ENCODE peak calls at places on chromosomes 4 and X, in six cellular contexts. X is stimulated activated CD4-positive, alpha-beta T cell treated with anti-CD3 and anti-CD28 coated beads, Interleukin-4, amount 100 ng/mL, for 48 hours; J is A549; A is left ventricle myocardium inferior; D is NCI-H1092; G is left ventricle myocardium superior. T is an unnamed sample.
A peak's percentile ranks its signal among the peaks of the same experiment; 100 is the strongest.

GRCh38 chr4:154417358-154417673 is 74.3 kb downstream of the DCHS2 start:
- DNase-seq in X (no peak), J (no peak), A (no peak), D (no peak), G (no peak), T (no peak)

GRCh38 chrX:70476934-70477733 is 32.5 kb downstream of the DLG3 start:
- DNase-seq in X (no peak), J (peak; percentile 53), A (no peak), D (no peak), G (peak; percentile 36), T (no peak)

GRCh38 chr4:41214158-41215146 is at the start of gene APBB2:
- DNase-seq in X (peak; percentile 49), J (peak; percentile 95), A (peak; percentile 94), D (peak; percentile 97), G (peak; percentile 96), T (peak; percentile 78)

GRCh38 chr4:8838911-8839431 is 32.7 kb downstream of the HMX1 start:
- DNase-seq in X (no peak), J (no peak), A (no peak), D (no peak), G (no peak), T (no peak)

GRCh38 chr4:67160409-67160808 is 384.9 kb downstream of the CENPC start:
- DNase-seq in X (no peak), J (no peak), A (no peak), D (no peak), G (no peak), T (no peak)

GRCh38 chr4:26758899-26759298 is 101.7 kb upstream of the STIM2 start:
- DNase-seq in X (no peak), J (no peak), A (no peak), D (no peak), G (no peak), T (no peak)

GRCh38 chrX:9278475-9279270 is 186.2 kb upstream of the TBL1X start:
- DNase-seq in X (no peak), J (no peak), A (no peak), D (no peak), G (no peak), T (no peak)

GRCh38 chrX:78168065-78168464 is 28.6 kb upstream of the TAF9B start:
- DNase-seq in X (no peak), J (no peak), A (no peak), D (no peak), G (no peak), T (no peak)

GRCh38 chrX:13898084-13898483 is 81.2 kb upstream of the GPM6B start:
- DNase-seq in X (no peak), J (peak; percentile 2), A (no peak), D (no peak), G (no peak), T (no peak)

GRCh38 chr4:105637409-105638258 is 70.9 kb downstream of the INTS12 start:
- DNase-seq in X (no peak), J (no peak), A (peak; percentile 74), D (peak; percentile 12), G (peak; percentile 73), T (no peak)

GRCh38 chr4:108940086-108941033 is 177.5 kb upstream of the ETNPPL start:
- DNase-seq in X (no peak), J (no peak), A (no peak), D (no peak), G (no peak), T (no peak)

GRCh38 chrX:1502853-1503252 is 34.1 kb downstream of the P2RY8 start:
- DNase-seq in X (no peak), J (no peak), A (no peak), D (no peak), G (no peak), T (no peak)

GRCh38 chr4:2925496-2925895 is 37.7 kb downstream of the NOP14 start:
- DNase-seq in X (no peak), J (no peak), A (no peak), D (no peak), G (no peak), T (no peak)

GRCh38 chrX:6024204-6024603 is 204.5 kb downstream of the NLGN4X start:
- DNase-seq in X (no peak), J (no peak), A (no peak), D (no peak), G (no peak), T (no peak)

GRCh38 chr4:158841540-158841939 is 72.7 kb downstream of the FNIP2 start:
- DNase-seq in X (no peak), J (no peak), A (peak; percentile 26), D (no peak), G (peak; percentile 35), T (no peak)

GRCh38 chrX:104282326-104282725 is 27.6 kb upstream of the ESX1 start:
- DNase-seq in X (no peak), J (no peak), A (no peak), D (no peak), G (no peak), T (no peak)

GRCh38 chr4:189022441-189023035 is 883.3 kb downstream of the TRIML1 start:
- DNase-seq in X (no peak), J (no peak), A (no peak), D (no peak), G (no peak), T (no peak)

GRCh38 chr4:84750260-84750955 is 167.5 kb downstream of the CDS1 start:
- DNase-seq in X (no peak), J (peak; percentile 29), A (no peak), D (peak; percentile 12), G (no peak), T (no peak)

GRCh38 chr4:179595671-179596410 is 2153.6 kb upstream of the AGA start:
- DNase-seq in X (no peak), J (no peak), A (no peak), D (no peak), G (no peak), T (no peak)

GRCh38 chr4:159191989-159192388 is 89.1 kb downstream of the RAPGEF2 start:
- DNase-seq in X (no peak), J (peak; percentile 75), A (no peak), D (no peak), G (no peak), T (peak; percentile 4)

GRCh38 chr4:153271820-153272219 is 67.6 kb downstream of the TRIM2 start:
- DNase-seq in X (no peak), J (no peak), A (no peak), D (no peak), G (no peak), T (no peak)

GRCh38 chr4:15755321-15755750 is 22.8 kb upstream of the CD38 start:
- DNase-seq in X (peak; percentile 42), J (no peak), A (no peak), D (no peak), G (no peak), T (no peak)

GRCh38 chr4:44629280-44629866 is 22.1 kb downstream of the YIPF7 start:
- DNase-seq in X (peak; percentile 3), J (peak; percentile 44), A (no peak), D (peak; percentile 55), G (no peak), T (no peak)

GRCh38 chr4:99816611-99817309 is at the start of gene DAPP1:
- DNase-seq in X (peak; percentile 63), J (no peak), A (peak; percentile 17), D (no peak), G (peak; percentile 26), T (no peak)